ENCODE peak calls at places on chromosomes 16 and 17, in five cellular contexts. One of them, this sample, is unnamed.

GRCh38 chr17:11598274-11599221 is at the start of gene DNAH9:
- DNase-seq in mesenchymal stem cell: no peak
- DNase-seq in neuronal stem cell: peak
- DNase-seq in H1: peak
- DNase-seq in trophoblast cell: peak
- DNase-seq in this sample: peak

GRCh38 chr16:85134794-85135153 is 22.5 kb upstream of the CIBAR2 start:
- DNase-seq in mesenchymal stem cell: no peak
- DNase-seq in neuronal stem cell: no peak
- DNase-seq in H1: no peak
- DNase-seq in trophoblast cell: no peak
- DNase-seq in this sample: no peak

GRCh38 chr16:27230562-27230991 is 27.3 kb downstream of the KDM8 start:
- DNase-seq in mesenchymal stem cell: no peak
- DNase-seq in neuronal stem cell: no peak
- DNase-seq in H1: no peak
- DNase-seq in trophoblast cell: no peak
- DNase-seq in this sample: no peak

GRCh38 chr17:64004903-64005733 is 7.0 kb downstream of the PRR29 start:
- DNase-seq in mesenchymal stem cell: no peak
- DNase-seq in neuronal stem cell: no peak
- DNase-seq in H1: no peak
- DNase-seq in trophoblast cell: no peak
- DNase-seq in this sample: peak

GRCh38 chr16:27515874-27516353 is 33.8 kb downstream of the GTF3C1 start:
- DNase-seq in mesenchymal stem cell: peak
- DNase-seq in neuronal stem cell: peak
- DNase-seq in H1: peak
- DNase-seq in trophoblast cell: no peak
- DNase-seq in this sample: peak

GRCh38 chr17:10018461-10018891 is 113.4 kb upstream of the RCVRN start:
- DNase-seq in mesenchymal stem cell: no peak
- DNase-seq in neuronal stem cell: no peak
- DNase-seq in H1: no peak
- DNase-seq in trophoblast cell: peak
- DNase-seq in this sample: no peak

GRCh38 chr17:60901806-60902205 is 224.2 kb downstream of the BCAS3 start:
- DNase-seq in mesenchymal stem cell: no peak
- DNase-seq in neuronal stem cell: no peak
- DNase-seq in H1: no peak
- DNase-seq in trophoblast cell: no peak
- DNase-seq in this sample: no peak

GRCh38 chr16:87945351-87946042 is 5.7 kb upstream of the BANP start:
- DNase-seq in mesenchymal stem cell: peak
- DNase-seq in neuronal stem cell: peak
- DNase-seq in H1: no peak
- DNase-seq in trophoblast cell: peak
- DNase-seq in this sample: peak

GRCh38 chr16:46648656-46649055 is 27.5 kb upstream of the SHCBP1 start:
- DNase-seq in mesenchymal stem cell: no peak
- DNase-seq in neuronal stem cell: no peak
- DNase-seq in H1: no peak
- DNase-seq in trophoblast cell: no peak
- DNase-seq in this sample: peak

GRCh38 chr16:75304521-75305363 is 53.3 kb upstream of the BCAR1 start:
- DNase-seq in mesenchymal stem cell: peak
- DNase-seq in neuronal stem cell: no peak
- DNase-seq in H1: no peak
- DNase-seq in trophoblast cell: peak
- DNase-seq in this sample: no peak

GRCh38 chr17:55263565-55264272 is 1.0 kb upstream of the HLF start:
- DNase-seq in mesenchymal stem cell: no peak
- DNase-seq in neuronal stem cell: no peak
- DNase-seq in H1: no peak
- DNase-seq in trophoblast cell: no peak
- DNase-seq in this sample: no peak

GRCh38 chr16:29877266-29877961 is 14.4 kb upstream of the CDIPT start:
- DNase-seq in mesenchymal stem cell: peak
- DNase-seq in neuronal stem cell: peak
- DNase-seq in H1: peak
- DNase-seq in trophoblast cell: no peak
- DNase-seq in this sample: peak

GRCh38 chr16:7025616-7026190 is 306.9 kb upstream of the RBFOX1 start:
- DNase-seq in mesenchymal stem cell: no peak
- DNase-seq in neuronal stem cell: peak
- DNase-seq in H1: peak
- DNase-seq in trophoblast cell: peak
- DNase-seq in this sample: peak

GRCh38 chr17:6110592-6110991 is 40.4 kb downstream of the WSCD1 start:
- DNase-seq in mesenchymal stem cell: peak
- DNase-seq in neuronal stem cell: no peak
- DNase-seq in H1: no peak
- DNase-seq in trophoblast cell: no peak
- DNase-seq in this sample: no peak

GRCh38 chr17:2484876-2485275 is 26.8 kb downstream of the METTL16 start:
- DNase-seq in mesenchymal stem cell: no peak
- DNase-seq in neuronal stem cell: no peak
- DNase-seq in H1: no peak
- DNase-seq in trophoblast cell: peak
- DNase-seq in this sample: peak

GRCh38 chr17:8674344-8675305 is 44.1 kb upstream of the MYH10 start:
- DNase-seq in mesenchymal stem cell: peak
- DNase-seq in neuronal stem cell: no peak
- DNase-seq in H1: no peak
- DNase-seq in trophoblast cell: no peak
- DNase-seq in this sample: peak

GRCh38 chr16:66375451-66375850 is 9.0 kb downstream of the CDH5 start:
- DNase-seq in mesenchymal stem cell: no peak
- DNase-seq in neuronal stem cell: no peak
- DNase-seq in H1: no peak
- DNase-seq in trophoblast cell: peak
- DNase-seq in this sample: no peak

GRCh38 chr17:4967539-4968165 is at the start of gene SPAG7:
- DNase-seq in mesenchymal stem cell: peak
- DNase-seq in neuronal stem cell: peak
- DNase-seq in H1: peak
- DNase-seq in trophoblast cell: peak
- DNase-seq in this sample: peak

GRCh38 chr17:69511244-69511643 is 96.7 kb downstream of the MAP2K6 start:
- DNase-seq in mesenchymal stem cell: no peak
- DNase-seq in neuronal stem cell: no peak
- DNase-seq in H1: no peak
- DNase-seq in trophoblast cell: no peak
- DNase-seq in this sample: no peak

GRCh38 chr16:84220851-84221250 is 19.0 kb downstream of the KCNG4 start:
- DNase-seq in mesenchymal stem cell: peak
- DNase-seq in neuronal stem cell: no peak
- DNase-seq in H1: no peak
- DNase-seq in trophoblast cell: no peak
- DNase-seq in this sample: no peak

GRCh38 chr17:61574542-61575351 is 16.3 kb downstream of the NACA2 start:
- DNase-seq in mesenchymal stem cell: peak
- DNase-seq in neuronal stem cell: peak
- DNase-seq in H1: no peak
- DNase-seq in trophoblast cell: no peak
- DNase-seq in this sample: peak

GRCh38 chr17:66272699-66273390 is 29.6 kb upstream of the PRKCA start:
- DNase-seq in mesenchymal stem cell: peak
- DNase-seq in neuronal stem cell: no peak
- DNase-seq in H1: no peak
- DNase-seq in trophoblast cell: no peak
- DNase-seq in this sample: no peak

GRCh38 chr17:41523787-41524186 is 4.3 kb downstream of the KRT19 start:
- DNase-seq in mesenchymal stem cell: no peak
- DNase-seq in neuronal stem cell: no peak
- DNase-seq in H1: no peak
- DNase-seq in trophoblast cell: peak
- DNase-seq in this sample: no peak

GRCh38 chr17:7479389-7480192 is at the start of gene ZBTB4:
- DNase-seq in mesenchymal stem cell: peak
- DNase-seq in neuronal stem cell: peak
- DNase-seq in H1: no peak
- DNase-seq in trophoblast cell: peak
- DNase-seq in this sample: peak

GRCh38 chr17:550776-551175 is 163.9 kb downstream of the VPS53 start:
- DNase-seq in mesenchymal stem cell: peak
- DNase-seq in neuronal stem cell: no peak
- DNase-seq in H1: no peak
- DNase-seq in trophoblast cell: no peak
- DNase-seq in this sample: no peak

GRCh38 chr16:67034478-67034877 is 5.5 kb downstream of the CBFB start:
- DNase-seq in mesenchymal stem cell: no peak
- DNase-seq in neuronal stem cell: no peak
- DNase-seq in H1: no peak
- DNase-seq in trophoblast cell: no peak
- DNase-seq in this sample: no peak

GRCh38 chr17:5832886-5833285 is 237.3 kb upstream of the WSCD1 start:
- DNase-seq in mesenchymal stem cell: peak
- DNase-seq in neuronal stem cell: peak
- DNase-seq in H1: no peak
- DNase-seq in trophoblast cell: no peak
- DNase-seq in this sample: peak

GRCh38 chr16:8931864-8932263 is 31.8 kb downstream of the USP7 start:
- DNase-seq in mesenchymal stem cell: peak
- DNase-seq in neuronal stem cell: peak
- DNase-seq in H1: no peak
- DNase-seq in trophoblast cell: no peak
- DNase-seq in this sample: peak

GRCh38 chr17:39152134-39152884 is 872 bp upstream of the PLXDC1 start:
- DNase-seq in mesenchymal stem cell: no peak
- DNase-seq in neuronal stem cell: peak
- DNase-seq in H1: no peak
- DNase-seq in trophoblast cell: no peak
- DNase-seq in this sample: no peak

GRCh38 chr16:27378871-27379580 is 22.9 kb upstream of the IL21R start:
- DNase-seq in mesenchymal stem cell: no peak
- DNase-seq in neuronal stem cell: no peak
- DNase-seq in H1: no peak
- DNase-seq in trophoblast cell: no peak
- DNase-seq in this sample: no peak

DNA sequence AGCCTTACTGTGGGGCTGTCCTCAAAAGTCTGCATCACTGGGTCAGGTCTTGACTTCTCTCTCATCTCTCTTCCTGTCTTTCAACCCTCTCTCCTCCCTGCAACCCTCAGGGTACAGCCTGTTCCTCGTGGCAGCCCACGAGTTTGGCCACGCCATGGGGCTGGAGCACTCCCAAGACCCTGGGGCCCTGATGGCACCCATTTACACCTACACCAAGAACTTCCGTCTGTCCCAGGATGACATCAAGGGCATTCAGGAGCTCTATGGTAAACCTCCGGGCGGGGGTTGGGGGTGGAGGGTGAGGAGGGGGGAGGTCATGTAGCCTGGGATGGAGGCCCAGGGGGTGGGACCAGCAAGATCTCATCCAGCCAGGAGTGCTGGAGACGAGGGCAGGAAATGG is 12.7 kb downstream of the MMP2 start:
- DNase-seq in mesenchymal stem cell: no peak
- DNase-seq in neuronal stem cell: no peak
- DNase-seq in H1: no peak
- DNase-seq in trophoblast cell: no peak
- DNase-seq in this sample: peak
- H2BK12ac ChIP-seq in mesenchymal stem cell: no peak
- H2BK12ac ChIP-seq in neuronal stem cell: no peak
- H2BK12ac ChIP-seq in H1: no peak
- H2BK12ac ChIP-seq in trophoblast cell: no peak
- H2BK12ac ChIP-seq in this sample: no peak

DNA sequence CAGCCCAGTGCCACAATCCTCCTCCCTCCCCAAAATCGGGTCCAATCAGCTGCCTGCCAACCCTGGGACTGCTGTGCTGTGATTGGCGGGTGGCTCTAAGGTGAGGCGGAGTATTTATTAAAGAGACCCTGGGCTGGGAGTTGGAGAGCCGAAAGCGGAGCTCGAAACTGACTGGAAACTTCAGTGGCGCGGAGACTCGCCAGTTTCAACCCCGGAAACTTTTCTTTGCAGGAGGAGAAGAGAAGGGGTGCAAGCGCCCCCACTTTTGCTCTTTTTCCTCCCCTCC is at the start of gene SOX9:
- DNase-seq in mesenchymal stem cell: peak
- DNase-seq in neuronal stem cell: peak
- DNase-seq in H1: peak
- DNase-seq in trophoblast cell: no peak
- DNase-seq in this sample: peak
- H2AK5ac ChIP-seq in mesenchymal stem cell: no peak
- H2AK5ac ChIP-seq in neuronal stem cell: peak
- H2AK5ac ChIP-seq in H1: no peak
- H2AK5ac ChIP-seq in trophoblast cell: no peak
- H2AK5ac ChIP-seq in this sample: no peak

GRCh38 chr17:49716952-49717351 is 9.2 kb upstream of the SLC35B1 start:
- DNase-seq in mesenchymal stem cell: no peak
- DNase-seq in neuronal stem cell: no peak
- DNase-seq in H1: no peak
- DNase-seq in trophoblast cell: no peak
- DNase-seq in this sample: no peak
- H2BK5ac ChIP-seq in mesenchymal stem cell: no peak
- H2BK5ac ChIP-seq in neuronal stem cell: no peak
- H2BK5ac ChIP-seq in H1: no peak
- H2BK5ac ChIP-seq in trophoblast cell: no peak
- H2BK5ac ChIP-seq in this sample: no peak

GRCh38 chr17:57203076-57203475 is 53.2 kb upstream of the MSI2 start:
- DNase-seq in mesenchymal stem cell: no peak
- DNase-seq in neuronal stem cell: no peak
- DNase-seq in H1: no peak
- DNase-seq in trophoblast cell: no peak
- DNase-seq in this sample: no peak

GRCh38 chr17:57201481-57201880 is 54.8 kb upstream of the MSI2 start:
- DNase-seq in mesenchymal stem cell: no peak
- DNase-seq in neuronal stem cell: no peak
- DNase-seq in H1: no peak
- DNase-seq in trophoblast cell: peak
- DNase-seq in this sample: no peak

GRCh38 chr17:57195790-57196460 is 60.4 kb upstream of the MSI2 start:
- DNase-seq in mesenchymal stem cell: no peak
- DNase-seq in neuronal stem cell: no peak
- DNase-seq in H1: no peak
- DNase-seq in trophoblast cell: no peak
- DNase-seq in this sample: no peak

DNA sequence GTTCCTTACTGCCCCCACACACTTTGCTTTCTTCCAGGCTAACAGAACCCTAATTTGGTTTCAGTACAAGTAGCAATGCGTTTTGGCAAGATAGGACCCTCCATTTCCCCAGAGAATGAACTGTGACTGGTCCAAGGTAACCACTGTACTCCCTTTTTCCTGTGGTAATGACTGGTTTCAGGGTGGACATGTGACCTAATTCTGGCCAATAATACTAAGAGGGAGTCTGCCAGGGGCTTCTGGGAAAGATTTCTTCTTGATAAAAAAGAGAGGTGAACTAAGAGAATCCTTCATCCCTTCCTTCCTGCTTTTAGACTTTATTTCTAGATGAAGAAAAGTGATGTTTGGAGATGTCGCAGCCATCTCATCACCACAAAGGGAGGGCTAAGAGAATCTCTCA is 58.7 kb upstream of the MSI2 start:
- DNase-seq in mesenchymal stem cell: no peak
- DNase-seq in neuronal stem cell: no peak
- DNase-seq in H1: no peak
- DNase-seq in trophoblast cell: no peak
- DNase-seq in this sample: no peak
- H2BK12ac ChIP-seq in mesenchymal stem cell: no peak
- H2BK12ac ChIP-seq in neuronal stem cell: no peak
- H2BK12ac ChIP-seq in H1: no peak
- H2BK12ac ChIP-seq in trophoblast cell: no peak
- H2BK12ac ChIP-seq in this sample: no peak

This sample was measured in H9.